ENCODE peak calls at places on chromosomes 11 and 22, in six cellular contexts. D, Z, L, R, A and N are unnamed samples.

GRCh38 chr11:62128835-62129234 is 5.0 kb downstream of the INCENP start:
- DNase-seq in A (no peak), D (no peak), L (no peak), R (no peak), Z (no peak), N (no peak)

GRCh38 chr22:28799125-28799833 is 1.1 kb downstream of the XBP1 start:
- DNase-seq in Z (peak; percentile 41), D (no peak), L (no peak), R (no peak), A (no peak), N (peak; percentile 53)

GRCh38 chr22:29205598-29206371 is at the start of gene EMID1:
- DNase-seq in Z (no peak), R (peak; percentile 46), L (peak; percentile 53), A (no peak), D (no peak), N (peak; percentile 75)

GRCh38 chr11:40417627-40418026 is 1041.8 kb downstream of the LRRC4C start:
- DNase-seq in A (no peak), Z (no peak), D (no peak), L (no peak), R (no peak), N (no peak)

GRCh38 chr11:118917488-118918127 is 8.1 kb downstream of the BCL9L start:
- DNase-seq in L (no peak), R (no peak), A (no peak), D (no peak), Z (no peak), N (peak; percentile 67)

GRCh38 chr11:30150425-30150824 is 80.4 kb upstream of the FSHB start:
- DNase-seq in Z (no peak), R (no peak), D (no peak), A (no peak), L (no peak), N (no peak)

GRCh38 chr11:43693731-43694130 is 13.2 kb downstream of the HSD17B12 start:
- DNase-seq in Z (no peak), A (no peak), L (no peak), D (no peak), R (no peak), N (no peak)

GRCh38 chr11:83744620-83745192 is 458.5 kb upstream of the CCDC90B start:
- DNase-seq in D (no peak), L (no peak), R (no peak), Z (no peak), A (no peak), N (no peak)

GRCh38 chr22:49740242-49740641 is 87.4 kb downstream of the BRD1 start:
- DNase-seq in L (no peak), R (no peak), A (no peak), D (no peak), Z (no peak), N (no peak)

GRCh38 chr22:18031670-18032454 is 7.5 kb upstream of the MICAL3 start:
- DNase-seq in L (no peak), D (no peak), R (no peak), Z (peak; percentile 64), A (no peak), N (peak; percentile 38)

GRCh38 chr11:130179396-130180306 is 20.1 kb downstream of the ST14 start:
- DNase-seq in Z (no peak), L (no peak), A (no peak), R (no peak), D (no peak), N (peak; percentile 74)

GRCh38 chr11:27254744-27255446 is 108.1 kb downstream of the CCDC34 start:
- DNase-seq in A (no peak), D (no peak), R (no peak), Z (no peak), L (no peak), N (no peak)

GRCh38 chr11:10181811-10182210 is 112.2 kb downstream of the SBF2 start:
- DNase-seq in A (no peak), L (no peak), R (no peak), D (no peak), Z (peak; percentile 3), N (no peak)

GRCh38 chr11:132576706-132577105 is 955.6 kb downstream of the OPCML start:
- DNase-seq in R (no peak), D (no peak), A (no peak), L (no peak), Z (peak; percentile 80), N (no peak)

GRCh38 chr11:120035756-120036155 is 102.2 kb downstream of the TRIM29 start:
- DNase-seq in Z (no peak), D (no peak), A (no peak), L (no peak), R (no peak), N (no peak)

GRCh38 chr22:49569286-49570031 is 258.2 kb downstream of the BRD1 start:
- DNase-seq in L (no peak), A (no peak), R (no peak), Z (no peak), D (no peak), N (no peak)

GRCh38 chr11:27217948-27218410 is 145.0 kb downstream of the CCDC34 start:
- DNase-seq in Z (no peak), A (no peak), R (no peak), L (no peak), D (no peak), N (peak; percentile 43)

GRCh38 chr11:13315517-13316432 is 38.2 kb downstream of the BMAL1 start:
- DNase-seq in L (no peak), A (no peak), Z (no peak), D (no peak), R (no peak), N (no peak)

GRCh38 chr11:131816046-131816445 is 445.6 kb downstream of the NTM start:
- DNase-seq in L (no peak), D (no peak), R (no peak), A (no peak), Z (no peak), N (no peak)

GRCh38 chr22:35131423-35132050 is 65.6 kb downstream of the ISX start:
- DNase-seq in L (no peak), Z (no peak), R (no peak), D (no peak), A (no peak), N (no peak)

GRCh38 chr22:40289991-40290459 is 56.3 kb upstream of the ADSL start:
- DNase-seq in Z (no peak), R (no peak), L (no peak), D (no peak), A (peak; percentile 68), N (no peak)

GRCh38 chr11:48150213-48150612 is 66.4 kb upstream of the OR4B1 start:
- DNase-seq in R (no peak), A (no peak), L (no peak), D (no peak), Z (no peak), N (no peak)

GRCh38 chr11:20367313-20367948 is 3.9 kb downstream of the HTATIP2 start:
- DNase-seq in D (no peak), A (no peak), R (no peak), Z (peak; percentile 55), L (no peak), N (no peak)

GRCh38 chr11:17098038-17098437 is 20.6 kb upstream of the RPS13 start:
- DNase-seq in D (no peak), A (no peak), R (no peak), L (no peak), Z (no peak), N (no peak)

GRCh38 chr11:56013805-56014204 is 13.6 kb upstream of the OR5AS1 start:
- DNase-seq in D (no peak), L (no peak), Z (no peak), A (no peak), R (no peak), N (no peak)

GRCh38 chr11:129732926-129733325 is 82.7 kb upstream of the TMEM45B start:
- DNase-seq in R (no peak), D (no peak), Z (no peak), A (no peak), L (no peak), N (no peak)

GRCh38 chr11:132131962-132132361 is 761.5 kb downstream of the NTM start:
- DNase-seq in L (no peak), D (no peak), A (no peak), Z (no peak), R (no peak), N (no peak)

GRCh38 chr11:23398052-23398451 is 537.8 kb upstream of the CCDC179 start:
- DNase-seq in A (no peak), R (no peak), Z (no peak), D (no peak), L (no peak), N (no peak)

GRCh38 chr22:46964773-46965550 is 202.5 kb downstream of the TBC1D22A start:
- DNase-seq in R (no peak), A (no peak), D (no peak), L (no peak), Z (no peak), N (no peak)

GRCh38 chr11:16543642-16544041 is 187.3 kb upstream of the SOX6 start:
- DNase-seq in A (no peak), L (no peak), R (no peak), Z (no peak), D (no peak), N (no peak)

GRCh38 chr11:74380746-74381439 is 17.3 kb downstream of the PGM2L1 start:
- DNase-seq in Z (no peak), L (no peak), A (no peak), R (no peak), D (no peak), N (peak; percentile 33)

GRCh38 chr11:44949160-44950035 is 1.3 kb downstream of the TP53I11 start:
- DNase-seq in R (peak; percentile 76), L (peak; percentile 34), D (no peak), Z (no peak), A (peak; percentile 47), N (peak; percentile 27)